ENCODE peak calls at places on chromosomes 11 and 22, in seven cellular contexts. J, O, T, K, W, S and N are unnamed samples.

GRCh38 chr11:68889948-68890446 is 13.6 kb downstream of the MRPL21 start:
- DNase-seq in J (no peak), O (peak), T (peak), K (peak), W (no peak), S (peak), N (no peak)

GRCh38 chr11:104028476-104028875 is 8.0 kb upstream of the DDI1 start:
- DNase-seq in J (no peak), O (no peak), T (peak), K (peak), W (no peak), S (no peak), N (no peak)

GRCh38 chr11:12124306-12124705 is 13.9 kb downstream of the MICAL2 start:
- DNase-seq in J (no peak), O (no peak), T (no peak), K (no peak), W (no peak), S (no peak), N (no peak)

GRCh38 chr22:46972901-46973831 is 210.7 kb downstream of the TBC1D22A start:
- DNase-seq in J (no peak), O (no peak), T (no peak), K (no peak), W (no peak), S (no peak), N (no peak)

GRCh38 chr11:96464695-96465307 is 75.0 kb downstream of the JRKL start:
- DNase-seq in J (no peak), O (peak), T (peak), K (peak), W (no peak), S (peak), N (no peak)

GRCh38 chr22:23064381-23065068 is 5.8 kb upstream of the GNAZ start:
- DNase-seq in J (no peak), O (no peak), T (no peak), K (no peak), W (peak), S (no peak), N (peak)

GRCh38 chr22:29023172-29023796 is 38.3 kb downstream of the C22orf31 start:
- DNase-seq in J (no peak), O (no peak), T (no peak), K (no peak), W (no peak), S (no peak), N (no peak)

GRCh38 chr22:49021097-49021925 is 806.4 kb downstream of the BRD1 start:
- DNase-seq in J (no peak), O (no peak), T (no peak), K (no peak), W (no peak), S (no peak), N (no peak)

GRCh38 chr11:11899401-11899800 is 57.6 kb downstream of the USP47 start:
- DNase-seq in J (no peak), O (no peak), T (no peak), K (no peak), W (no peak), S (no peak), N (no peak)

GRCh38 chr11:73156114-73156513 is 14.0 kb upstream of the FCHSD2 start:
- DNase-seq in J (no peak), O (no peak), T (no peak), K (no peak), W (no peak), S (no peak), N (no peak)

GRCh38 chr22:23219787-23220484 is 39.6 kb downstream of the BCR start:
- DNase-seq in J (peak), O (peak), T (peak), K (peak), W (peak), S (peak), N (peak)

GRCh38 chr11:975824-976223 is 50.2 kb downstream of the AP2A2 start:
- DNase-seq in J (no peak), O (no peak), T (peak), K (peak), W (no peak), S (peak), N (no peak)

GRCh38 chr11:96648991-96649390 is 259.2 kb downstream of the JRKL start:
- DNase-seq in J (no peak), O (no peak), T (no peak), K (no peak), W (no peak), S (no peak), N (no peak)

GRCh38 chr22:30934053-30934452 is 34.5 kb downstream of the MORC2 start:
- DNase-seq in J (no peak), O (no peak), T (no peak), K (no peak), W (no peak), S (no peak), N (no peak)

GRCh38 chr22:32579533-32580220 is 105.1 kb downstream of the FBXO7 start:
- DNase-seq in J (no peak), O (peak), T (no peak), K (peak), W (no peak), S (peak), N (no peak)

GRCh38 chr11:10394229-10395100 is 60.6 kb upstream of the AMPD3 start:
- DNase-seq in J (no peak), O (peak), T (no peak), K (peak), W (no peak), S (peak), N (no peak)

GRCh38 chr11:36750349-36750748 is 152.3 kb upstream of the RAG2 start:
- DNase-seq in J (no peak), O (no peak), T (no peak), K (no peak), W (no peak), S (peak), N (no peak)

GRCh38 chr11:112941096-112941495 is 20.1 kb upstream of the NCAM1 start:
- DNase-seq in J (no peak), O (no peak), T (no peak), K (no peak), W (no peak), S (no peak), N (no peak)

GRCh38 chr22:47619631-47620030 is 857.2 kb downstream of the TBC1D22A start:
- DNase-seq in J (no peak), O (no peak), T (no peak), K (no peak), W (no peak), S (no peak), N (peak)

GRCh38 chr11:34599406-34599901 is 21.4 kb upstream of the EHF start:
- DNase-seq in J (no peak), O (peak), T (peak), K (peak), W (no peak), S (peak), N (no peak)

GRCh38 chr11:30113326-30113873 is 96.6 kb upstream of the KCNA4 start:
- DNase-seq in J (no peak), O (no peak), T (no peak), K (no peak), W (no peak), S (no peak), N (no peak)

GRCh38 chr22:43293661-43294392 is 49.3 kb downstream of the SCUBE1 start:
- DNase-seq in J (no peak), O (peak), T (peak), K (peak), W (no peak), S (peak), N (peak)

GRCh38 chr22:24441406-24442351 is 14.3 kb downstream of the ADORA2A start:
- DNase-seq in J (no peak), O (peak), T (no peak), K (no peak), W (no peak), S (no peak), N (peak)

GRCh38 chr22:20126284-20127029 is 5.1 kb upstream of the ZDHHC8 start:
- DNase-seq in J (no peak), O (no peak), T (no peak), K (no peak), W (no peak), S (no peak), N (peak)

GRCh38 chr11:3954448-3955298 is 99.2 kb downstream of the STIM1 start:
- DNase-seq in J (no peak), O (peak), T (no peak), K (peak), W (no peak), S (peak), N (no peak)

GRCh38 chr22:30251661-30252226 is 5.2 kb upstream of the LIF start:
- DNase-seq in J (no peak), O (peak), T (peak), K (peak), W (no peak), S (peak), N (no peak)

GRCh38 chr22:19810381-19811141 is 44.1 kb downstream of the GNB1L start:
- DNase-seq in J (no peak), O (peak), T (peak), K (peak), W (no peak), S (peak), N (peak)

GRCh38 chr11:47912843-47913437 is 64.8 kb upstream of the NUP160 start:
- DNase-seq in J (no peak), O (no peak), T (peak), K (peak), W (no peak), S (peak), N (no peak)

GRCh38 chr11:13010737-13011342 is 1.7 kb downstream of the RASSF10 start:
- DNase-seq in J (no peak), O (no peak), T (no peak), K (no peak), W (no peak), S (peak), N (peak)

GRCh38 chr11:62108971-62109391 is 14.8 kb upstream of the INCENP start:
- DNase-seq in J (no peak), O (peak), T (peak), K (no peak), W (no peak), S (peak), N (no peak)

GRCh38 chr22:29914165-29914564 is 31.2 kb downstream of the MTMR3 start:
- DNase-seq in J (no peak), O (peak), T (peak), K (peak), W (no peak), S (peak), N (no peak)

GRCh38 chr11:66860449-66860831 is 3.6 kb downstream of the LRFN4 start:
- DNase-seq in J (no peak), O (no peak), T (no peak), K (peak), W (no peak), S (no peak), N (no peak)

GRCh38 chr22:37229012-37229804 is 14.9 kb downstream of the RAC2 start:
- DNase-seq in J (no peak), O (peak), T (peak), K (peak), W (no peak), S (peak), N (peak)

GRCh38 chr11:113806403-113806802 is 26.8 kb downstream of the CLDN25 start:
- DNase-seq in J (no peak), O (peak), T (peak), K (peak), W (no peak), S (peak), N (no peak)

GRCh38 chr11:62879554-62879953 is 1.1 kb upstream of the SLC3A2 start:
- DNase-seq in J (no peak), O (no peak), T (peak), K (peak), W (no peak), S (peak), N (no peak)

GRCh38 chr22:39748877-39749276 is 144.7 kb downstream of the ENTHD1 start:
- DNase-seq in J (no peak), O (peak), T (peak), K (peak), W (no peak), S (peak), N (no peak)

GRCh38 chr22:20972014-20972797 is 5.2 kb downstream of the AIFM3 start:
- DNase-seq in J (no peak), O (peak), T (no peak), K (no peak), W (no peak), S (peak), N (no peak)

GRCh38 chr11:112013501-112014164 is 11.6 kb upstream of the DLAT start:
- DNase-seq in J (no peak), O (no peak), T (no peak), K (peak), W (no peak), S (no peak), N (no peak)